ENCODE peak calls at places on chromosomes 16 and 17, in six cellular contexts. One of them, this sample, is unnamed. For H3K36me3, the result is how much of the 10 kb centered on the place peaks cover.

GRCh38 chr16:21162661-21163151 is 4.2 kb downstream of the LDAF1 start:
- DNase-seq in fibroblast of lung: peak
- DNase-seq in uterus: peak
- DNase-seq in heart right ventricle: peak
- DNase-seq in cardiac muscle cell: peak
- DNase-seq in CD8-positive, alpha-beta T cell: no peak
- DNase-seq in this sample: no peak

GRCh38 chr16:17050468-17050867 is 420.3 kb downstream of the XYLT1 start:
- DNase-seq in heart right ventricle: no peak
- DNase-seq in CD8-positive, alpha-beta T cell: no peak
- DNase-seq in fibroblast of lung: no peak
- DNase-seq in cardiac muscle cell: no peak
- DNase-seq in uterus: no peak
- DNase-seq in this sample: no peak

GRCh38 chr17:6507535-6507934 is 48.8 kb downstream of the PITPNM3 start:
- DNase-seq in cardiac muscle cell: peak
- DNase-seq in fibroblast of lung: peak
- DNase-seq in uterus: peak
- DNase-seq in CD8-positive, alpha-beta T cell: no peak
- DNase-seq in heart right ventricle: no peak
- DNase-seq in this sample: no peak

GRCh38 chr17:67569873-67570272 is 147.9 kb upstream of the NOL11 start:
- DNase-seq in cardiac muscle cell: no peak
- DNase-seq in CD8-positive, alpha-beta T cell: no peak
- DNase-seq in heart right ventricle: no peak
- DNase-seq in fibroblast of lung: no peak
- DNase-seq in uterus: no peak
- DNase-seq in this sample: no peak

GRCh38 chr16:15466131-15466530 is 31.7 kb downstream of the BMERB1 start:
- DNase-seq in cardiac muscle cell: no peak
- DNase-seq in uterus: no peak
- DNase-seq in heart right ventricle: no peak
- DNase-seq in CD8-positive, alpha-beta T cell: no peak
- DNase-seq in fibroblast of lung: no peak
- DNase-seq in this sample: no peak

GRCh38 chr16:81863630-81864352 is 84.7 kb downstream of the PLCG2 start:
- DNase-seq in heart right ventricle: no peak
- DNase-seq in fibroblast of lung: no peak
- DNase-seq in cardiac muscle cell: no peak
- DNase-seq in uterus: no peak
- DNase-seq in CD8-positive, alpha-beta T cell: no peak
- DNase-seq in this sample: no peak

GRCh38 chr16:27444470-27444869 is 42.5 kb downstream of the IL21R start:
- DNase-seq in CD8-positive, alpha-beta T cell: no peak
- DNase-seq in uterus: no peak
- DNase-seq in cardiac muscle cell: no peak
- DNase-seq in fibroblast of lung: no peak
- DNase-seq in heart right ventricle: no peak
- DNase-seq in this sample: no peak

GRCh38 chr16:57113042-57113453 is 20.7 kb downstream of the CPNE2 start:
- DNase-seq in CD8-positive, alpha-beta T cell: no peak
- DNase-seq in cardiac muscle cell: peak
- DNase-seq in heart right ventricle: no peak
- DNase-seq in fibroblast of lung: peak
- DNase-seq in uterus: no peak
- DNase-seq in this sample: no peak

GRCh38 chr17:60916043-60916442 is 238.4 kb downstream of the BCAS3 start:
- DNase-seq in cardiac muscle cell: no peak
- DNase-seq in CD8-positive, alpha-beta T cell: no peak
- DNase-seq in heart right ventricle: no peak
- DNase-seq in uterus: no peak
- DNase-seq in fibroblast of lung: no peak
- DNase-seq in this sample: no peak

GRCh38 chr16:89554343-89554742 is 6.1 kb upstream of the RPL13 start:
- DNase-seq in heart right ventricle: no peak
- DNase-seq in cardiac muscle cell: no peak
- DNase-seq in uterus: no peak
- DNase-seq in CD8-positive, alpha-beta T cell: no peak
- DNase-seq in fibroblast of lung: no peak
- DNase-seq in this sample: no peak

GRCh38 chr16:89553733-89554132 is 6.7 kb upstream of the RPL13 start:
- DNase-seq in heart right ventricle: no peak
- DNase-seq in uterus: no peak
- DNase-seq in CD8-positive, alpha-beta T cell: no peak
- DNase-seq in fibroblast of lung: no peak
- DNase-seq in cardiac muscle cell: no peak
- DNase-seq in this sample: no peak

GRCh38 chr16:89550421-89550988 is 10.0 kb upstream of the RPL13 start:
- DNase-seq in CD8-positive, alpha-beta T cell: no peak
- DNase-seq in uterus: no peak
- DNase-seq in fibroblast of lung: no peak
- DNase-seq in heart right ventricle: no peak
- DNase-seq in cardiac muscle cell: no peak
- DNase-seq in this sample: no peak

GRCh38 chr16:89552913-89553312 is 7.6 kb upstream of the RPL13 start:
- DNase-seq in uterus: no peak
- DNase-seq in CD8-positive, alpha-beta T cell: no peak
- DNase-seq in cardiac muscle cell: no peak
- DNase-seq in fibroblast of lung: no peak
- DNase-seq in heart right ventricle: no peak
- DNase-seq in this sample: no peak

GRCh38 chr16:89552329-89552728 is 8.2 kb upstream of the RPL13 start:
- DNase-seq in fibroblast of lung: no peak
- DNase-seq in heart right ventricle: no peak
- DNase-seq in CD8-positive, alpha-beta T cell: no peak
- DNase-seq in cardiac muscle cell: no peak
- DNase-seq in uterus: no peak
- DNase-seq in this sample: no peak
- H3K36me3 ChIP-seq in fibroblast of lung: under half
- H3K36me3 ChIP-seq in heart right ventricle: under half
- H3K36me3 ChIP-seq in CD8-positive, alpha-beta T cell: under half
- H3K36me3 ChIP-seq in cardiac muscle cell: under half
- H3K36me3 ChIP-seq in uterus: under half
- H3K36me3 ChIP-seq in this sample: under half

DNA sequence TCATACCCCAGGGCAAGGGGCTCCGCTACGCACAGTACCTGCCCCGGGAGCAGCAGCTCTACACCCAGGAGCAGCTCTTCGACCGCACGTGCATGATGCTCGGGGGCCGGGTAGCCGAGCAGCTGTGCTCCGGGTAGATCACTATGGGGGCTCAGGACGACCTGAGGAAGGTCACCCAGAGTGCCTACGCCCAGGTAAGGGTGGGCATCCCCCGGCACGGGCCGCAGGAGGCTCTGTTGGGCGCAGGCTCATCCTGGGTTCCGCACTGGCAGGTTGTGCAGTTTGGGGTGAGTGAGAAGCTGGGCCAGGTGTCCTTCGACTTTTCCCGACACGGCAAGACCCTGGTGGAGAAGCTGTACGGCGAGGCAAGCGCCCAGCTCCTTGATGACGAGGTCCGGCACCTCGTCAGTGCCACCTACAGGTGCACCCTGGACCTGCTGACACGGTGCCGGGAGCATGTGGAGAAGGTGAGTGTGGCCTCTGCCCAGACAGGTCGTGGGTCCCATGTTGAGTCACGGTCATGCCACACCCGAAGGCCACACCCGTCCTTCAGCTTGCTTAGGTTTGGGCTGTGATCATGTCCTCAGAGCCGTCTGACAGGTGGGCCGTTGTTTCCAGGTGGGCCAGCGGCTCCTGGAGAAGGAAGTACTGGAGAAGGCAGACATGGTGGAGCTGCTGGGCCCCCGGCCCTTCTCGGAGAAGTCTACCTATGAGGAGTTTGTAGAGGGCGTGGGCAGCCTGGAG is 19.3 kb downstream of the DBNDD1 start:
- DNase-seq in CD8-positive, alpha-beta T cell: no peak
- DNase-seq in fibroblast of lung: no peak
- DNase-seq in uterus: no peak
- DNase-seq in heart right ventricle: no peak
- DNase-seq in cardiac muscle cell: no peak
- DNase-seq in this sample: no peak
- TF ChIP-seq CTCF in CD8-positive, alpha-beta T cell: no peak
- TF ChIP-seq CTCF in fibroblast of lung: no peak
- TF ChIP-seq CTCF in uterus: no peak
- TF ChIP-seq CTCF in heart right ventricle: no peak
- TF ChIP-seq CTCF in cardiac muscle cell: no peak
- TF ChIP-seq CTCF in this sample: no peak

GRCh38 chr17:31581022-31581483 is 189.6 kb downstream of the RAB11FIP4 start:
- DNase-seq in fibroblast of lung: peak
- DNase-seq in heart right ventricle: peak
- DNase-seq in uterus: peak
- DNase-seq in CD8-positive, alpha-beta T cell: no peak
- DNase-seq in cardiac muscle cell: peak
- DNase-seq in this sample: peak
- H3K36me3 ChIP-seq in fibroblast of lung: under half
- H3K36me3 ChIP-seq in heart right ventricle: under half
- H3K36me3 ChIP-seq in uterus: under half
- H3K36me3 ChIP-seq in CD8-positive, alpha-beta T cell: under half
- H3K36me3 ChIP-seq in cardiac muscle cell: under half
- H3K36me3 ChIP-seq in this sample: under half

GRCh38 chr17:27354051-27354490 is 60.2 kb downstream of the WSB1 start:
- DNase-seq in heart right ventricle: no peak
- DNase-seq in fibroblast of lung: no peak
- DNase-seq in CD8-positive, alpha-beta T cell: no peak
- DNase-seq in cardiac muscle cell: no peak
- DNase-seq in uterus: no peak
- DNase-seq in this sample: no peak
- TF ChIP-seq CTCF in heart right ventricle: no peak
- TF ChIP-seq CTCF in fibroblast of lung: no peak
- TF ChIP-seq CTCF in CD8-positive, alpha-beta T cell: no peak
- TF ChIP-seq CTCF in cardiac muscle cell: no peak
- TF ChIP-seq CTCF in uterus: no peak
- TF ChIP-seq CTCF in this sample: no peak

DNA sequence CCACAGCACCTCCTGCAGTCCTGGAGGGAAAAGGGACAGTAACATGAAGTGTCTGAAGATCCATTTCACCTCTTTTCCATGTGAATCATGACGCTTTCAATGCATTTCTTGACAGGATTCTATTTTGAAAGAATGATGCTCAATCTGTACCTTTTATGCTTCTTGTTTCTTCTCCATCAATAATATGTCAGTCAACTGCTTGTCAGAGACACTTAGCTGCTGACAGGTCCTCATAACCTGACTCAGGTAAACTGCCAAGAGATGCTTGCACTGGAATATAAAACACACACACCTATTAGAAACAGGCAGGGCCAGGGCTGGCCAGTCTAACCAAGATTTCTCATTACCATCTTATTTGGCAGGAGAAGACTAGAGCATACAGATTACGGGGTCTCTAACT is 21.6 kb downstream of the ZSWIM7 start:
- DNase-seq in uterus: no peak
- DNase-seq in cardiac muscle cell: no peak
- DNase-seq in CD8-positive, alpha-beta T cell: no peak
- DNase-seq in heart right ventricle: no peak
- DNase-seq in fibroblast of lung: no peak
- DNase-seq in this sample: no peak
- H3K36me3 ChIP-seq in uterus: under half
- H3K36me3 ChIP-seq in cardiac muscle cell: under half
- H3K36me3 ChIP-seq in CD8-positive, alpha-beta T cell: under half
- H3K36me3 ChIP-seq in heart right ventricle: under half
- H3K36me3 ChIP-seq in fibroblast of lung: under half
- H3K36me3 ChIP-seq in this sample: half or more

DNA sequence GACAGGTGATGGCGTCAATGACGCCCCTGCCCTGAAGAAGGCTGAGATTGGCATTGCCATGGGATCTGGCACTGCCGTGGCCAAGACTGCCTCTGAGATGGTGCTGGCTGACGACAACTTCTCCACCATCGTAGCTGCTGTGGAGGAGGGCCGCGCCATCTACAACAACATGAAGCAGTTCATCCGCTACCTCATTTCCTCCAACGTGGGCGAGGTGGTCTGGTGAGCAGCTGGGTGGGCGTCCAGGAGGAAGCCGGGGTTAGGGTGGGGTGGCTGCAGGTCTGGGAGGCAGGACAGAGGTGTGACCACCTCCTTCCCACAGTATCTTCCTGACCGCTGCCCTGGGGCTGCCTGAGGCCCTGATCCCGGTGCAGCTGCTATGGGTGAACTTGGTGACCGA is 23.2 kb downstream of the RABEP2 start:
- DNase-seq in cardiac muscle cell: no peak
- DNase-seq in uterus: no peak
- DNase-seq in fibroblast of lung: no peak
- DNase-seq in heart right ventricle: no peak
- DNase-seq in CD8-positive, alpha-beta T cell: no peak
- DNase-seq in this sample: no peak
- TF ChIP-seq CTCF in cardiac muscle cell: no peak
- TF ChIP-seq CTCF in uterus: no peak
- TF ChIP-seq CTCF in fibroblast of lung: no peak
- TF ChIP-seq CTCF in heart right ventricle: no peak
- TF ChIP-seq CTCF in CD8-positive, alpha-beta T cell: no peak
- TF ChIP-seq CTCF in this sample: no peak

This sample was measured in gastrocnemius medialis.